ENCODE peak calls at places on chromosomes 6 and 20, in eight cellular contexts. One of them, this sample, is unnamed.

GRCh38 chr6:133608620-133609019 is 280.3 kb upstream of the TCF21 start:
- DNase-seq in H9: no peak
- DNase-seq in breast epithelium: no peak
- DNase-seq in esophagus squamous epithelium: no peak
- DNase-seq in A549: no peak
- DNase-seq in colonic mucosa: no peak
- DNase-seq in psoas muscle: no peak
- DNase-seq in lower lobe of right lung: no peak
- DNase-seq in this sample: no peak

GRCh38 chr6:99422912-99423311 is 2.2 kb downstream of the PNISR start:
- DNase-seq in H9: no peak
- DNase-seq in breast epithelium: no peak
- DNase-seq in esophagus squamous epithelium: no peak
- DNase-seq in A549: no peak
- DNase-seq in colonic mucosa: no peak
- DNase-seq in psoas muscle: no peak
- DNase-seq in lower lobe of right lung: no peak
- DNase-seq in this sample: no peak

GRCh38 chr6:116070990-116071389 is 10.3 kb upstream of the FRK start:
- DNase-seq in H9: no peak
- DNase-seq in breast epithelium: no peak
- DNase-seq in esophagus squamous epithelium: no peak
- DNase-seq in A549: no peak
- DNase-seq in colonic mucosa: no peak
- DNase-seq in psoas muscle: no peak
- DNase-seq in lower lobe of right lung: no peak
- DNase-seq in this sample: no peak

GRCh38 chr6:16007146-16007545 is 121.7 kb upstream of the MYLIP start:
- DNase-seq in H9: no peak
- DNase-seq in breast epithelium: no peak
- DNase-seq in esophagus squamous epithelium: no peak
- DNase-seq in A549: no peak
- DNase-seq in colonic mucosa: no peak
- DNase-seq in psoas muscle: no peak
- DNase-seq in lower lobe of right lung: no peak
- DNase-seq in this sample: no peak

GRCh38 chr6:79544939-79545450 is 7.8 kb upstream of the LCA5 start:
- DNase-seq in H9: peak; percentile 95
- DNase-seq in breast epithelium: peak; percentile 84
- DNase-seq in esophagus squamous epithelium: no peak
- DNase-seq in A549: peak; percentile 90
- DNase-seq in colonic mucosa: peak; percentile 65
- DNase-seq in psoas muscle: peak; percentile 65
- DNase-seq in lower lobe of right lung: peak; percentile 67
- DNase-seq in this sample: peak; percentile 67

GRCh38 chr20:11168026-11168425 is 494.2 kb upstream of the JAG1 start:
- DNase-seq in H9: no peak
- DNase-seq in breast epithelium: no peak
- DNase-seq in esophagus squamous epithelium: no peak
- DNase-seq in A549: no peak
- DNase-seq in colonic mucosa: no peak
- DNase-seq in psoas muscle: no peak
- DNase-seq in lower lobe of right lung: no peak
- DNase-seq in this sample: no peak

GRCh38 chr20:61125536-61126180 is 126.4 kb upstream of the CDH4 start:
- DNase-seq in H9: no peak
- DNase-seq in breast epithelium: no peak
- DNase-seq in esophagus squamous epithelium: no peak
- DNase-seq in A549: no peak
- DNase-seq in colonic mucosa: no peak
- DNase-seq in psoas muscle: no peak
- DNase-seq in lower lobe of right lung: no peak
- DNase-seq in this sample: no peak

GRCh38 chr6:22657341-22657985 is 88.1 kb downstream of the HDGFL1 start:
- DNase-seq in H9: no peak
- DNase-seq in breast epithelium: peak; percentile 48
- DNase-seq in esophagus squamous epithelium: no peak
- DNase-seq in A549: no peak
- DNase-seq in colonic mucosa: no peak
- DNase-seq in psoas muscle: no peak
- DNase-seq in lower lobe of right lung: no peak
- DNase-seq in this sample: no peak

GRCh38 chr6:62808575-62809293 is 402.5 kb upstream of the FKBP1C start:
- DNase-seq in H9: no peak
- DNase-seq in breast epithelium: no peak
- DNase-seq in esophagus squamous epithelium: no peak
- DNase-seq in A549: no peak
- DNase-seq in colonic mucosa: peak; percentile 36
- DNase-seq in psoas muscle: no peak
- DNase-seq in lower lobe of right lung: no peak
- DNase-seq in this sample: no peak

GRCh38 chr6:16477367-16478149 is 239.2 kb downstream of the GMPR start:
- DNase-seq in H9: no peak
- DNase-seq in breast epithelium: no peak
- DNase-seq in esophagus squamous epithelium: no peak
- DNase-seq in A549: no peak
- DNase-seq in colonic mucosa: no peak
- DNase-seq in psoas muscle: peak; percentile 30
- DNase-seq in lower lobe of right lung: peak; percentile 56
- DNase-seq in this sample: peak; percentile 73

GRCh38 chr20:2299301-2299700 is 3.5 kb downstream of the TGM3 start:
- DNase-seq in H9: no peak
- DNase-seq in breast epithelium: no peak
- DNase-seq in esophagus squamous epithelium: no peak
- DNase-seq in A549: no peak
- DNase-seq in colonic mucosa: peak; percentile 83
- DNase-seq in psoas muscle: peak; percentile 47
- DNase-seq in lower lobe of right lung: peak; percentile 87
- DNase-seq in this sample: peak; percentile 85

GRCh38 chr20:36745927-36746659 is at the start of gene NDRG3:
- DNase-seq in H9: peak; percentile 97
- DNase-seq in breast epithelium: peak; percentile 89
- DNase-seq in esophagus squamous epithelium: peak; percentile 63
- DNase-seq in A549: peak; percentile 96
- DNase-seq in colonic mucosa: peak; percentile 92
- DNase-seq in psoas muscle: peak; percentile 95
- DNase-seq in lower lobe of right lung: peak; percentile 97
- DNase-seq in this sample: peak; percentile 95

GRCh38 chr6:137015943-137016342 is 28.8 kb downstream of the IL20RA start:
- DNase-seq in H9: no peak
- DNase-seq in breast epithelium: no peak
- DNase-seq in esophagus squamous epithelium: no peak
- DNase-seq in A549: no peak
- DNase-seq in colonic mucosa: no peak
- DNase-seq in psoas muscle: no peak
- DNase-seq in lower lobe of right lung: no peak
- DNase-seq in this sample: no peak

GRCh38 chr6:137013738-137014602 is 30.8 kb downstream of the IL20RA start:
- DNase-seq in H9: no peak
- DNase-seq in breast epithelium: peak; percentile 34
- DNase-seq in esophagus squamous epithelium: no peak
- DNase-seq in A549: peak; percentile 30
- DNase-seq in colonic mucosa: no peak
- DNase-seq in psoas muscle: no peak
- DNase-seq in lower lobe of right lung: no peak
- DNase-seq in this sample: no peak

GRCh38 chr6:137010138-137010718 is 34.5 kb downstream of the IL20RA start:
- DNase-seq in H9: no peak
- DNase-seq in breast epithelium: no peak
- DNase-seq in esophagus squamous epithelium: no peak
- DNase-seq in A549: no peak
- DNase-seq in colonic mucosa: no peak
- DNase-seq in psoas muscle: no peak
- DNase-seq in lower lobe of right lung: no peak
- DNase-seq in this sample: no peak

GRCh38 chr6:137011406-137011805 is 33.4 kb downstream of the IL20RA start:
- DNase-seq in H9: no peak
- DNase-seq in breast epithelium: no peak
- DNase-seq in esophagus squamous epithelium: no peak
- DNase-seq in A549: no peak
- DNase-seq in colonic mucosa: no peak
- DNase-seq in psoas muscle: no peak
- DNase-seq in lower lobe of right lung: no peak
- DNase-seq in this sample: no peak

GRCh38 chr6:137013031-137013430 is 31.7 kb downstream of the IL20RA start:
- DNase-seq in H9: no peak
- DNase-seq in breast epithelium: no peak
- DNase-seq in esophagus squamous epithelium: no peak
- DNase-seq in A549: no peak
- DNase-seq in colonic mucosa: no peak
- DNase-seq in psoas muscle: no peak
- DNase-seq in lower lobe of right lung: no peak
- DNase-seq in this sample: no peak
- TF ChIP-seq CTCF in H9: no peak
- TF ChIP-seq CTCF in breast epithelium: no peak
- TF ChIP-seq CTCF in esophagus squamous epithelium: no peak
- TF ChIP-seq CTCF in A549: no peak
- TF ChIP-seq CTCF in colonic mucosa: no peak
- TF ChIP-seq CTCF in psoas muscle: no peak
- TF ChIP-seq CTCF in lower lobe of right lung: no peak
- TF ChIP-seq CTCF in this sample: no peak

DNA sequence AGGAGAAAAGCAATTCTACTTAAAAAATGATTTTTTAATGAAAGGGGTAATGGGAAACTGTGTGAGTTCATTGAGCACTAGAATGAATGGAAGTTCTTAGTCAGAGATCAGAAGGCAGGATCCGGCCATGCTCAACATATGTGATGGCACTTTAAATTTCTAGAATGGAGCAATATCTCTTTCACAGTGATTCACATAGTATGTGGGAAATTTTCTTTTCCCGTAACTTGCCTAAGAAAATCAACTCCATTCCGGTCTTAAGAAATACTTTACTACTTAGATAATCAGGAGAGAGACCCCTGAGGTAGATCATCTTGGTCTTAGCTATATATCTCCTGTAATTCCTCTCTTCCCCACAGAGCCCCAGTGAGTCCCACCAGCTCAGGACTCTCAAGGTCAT is 131.8 kb downstream of the SCML4 start:
- DNase-seq in H9: no peak
- DNase-seq in breast epithelium: no peak
- DNase-seq in esophagus squamous epithelium: no peak
- DNase-seq in A549: no peak
- DNase-seq in colonic mucosa: no peak
- DNase-seq in psoas muscle: no peak
- DNase-seq in lower lobe of right lung: no peak
- DNase-seq in this sample: no peak
- H3K4me1 ChIP-seq in H9: no peaks in the 10 kb centered on the region
- H3K4me1 ChIP-seq in breast epithelium: no peaks in the 10 kb centered on the region
- H3K4me1 ChIP-seq in esophagus squamous epithelium: peaks cover 5% of the 10 kb centered on the region
- H3K4me1 ChIP-seq in A549: no peaks in the 10 kb centered on the region
- H3K4me1 ChIP-seq in colonic mucosa: no peaks in the 10 kb centered on the region
- H3K4me1 ChIP-seq in psoas muscle: no peaks in the 10 kb centered on the region
- H3K4me1 ChIP-seq in lower lobe of right lung: no peaks in the 10 kb centered on the region
- H3K4me1 ChIP-seq in this sample: no peaks in the 10 kb centered on the region

GRCh38 chr6:159169193-159169555 is at the start of gene FNDC1:
- DNase-seq in H9: peak; percentile 48
- DNase-seq in breast epithelium: no peak
- DNase-seq in esophagus squamous epithelium: no peak
- DNase-seq in A549: peak; percentile 44
- DNase-seq in colonic mucosa: peak; percentile 37
- DNase-seq in psoas muscle: peak; percentile 59
- DNase-seq in lower lobe of right lung: peak; percentile 61
- DNase-seq in this sample: peak; percentile 86
- TF ChIP-seq CTCF in H9: no peak
- TF ChIP-seq CTCF in breast epithelium: no peak
- TF ChIP-seq CTCF in esophagus squamous epithelium: no peak
- TF ChIP-seq CTCF in A549: peak; percentile 70
- TF ChIP-seq CTCF in colonic mucosa: no peak
- TF ChIP-seq CTCF in psoas muscle: peak; percentile 28
- TF ChIP-seq CTCF in lower lobe of right lung: no peak
- TF ChIP-seq CTCF in this sample: peak; percentile 6

DNA sequence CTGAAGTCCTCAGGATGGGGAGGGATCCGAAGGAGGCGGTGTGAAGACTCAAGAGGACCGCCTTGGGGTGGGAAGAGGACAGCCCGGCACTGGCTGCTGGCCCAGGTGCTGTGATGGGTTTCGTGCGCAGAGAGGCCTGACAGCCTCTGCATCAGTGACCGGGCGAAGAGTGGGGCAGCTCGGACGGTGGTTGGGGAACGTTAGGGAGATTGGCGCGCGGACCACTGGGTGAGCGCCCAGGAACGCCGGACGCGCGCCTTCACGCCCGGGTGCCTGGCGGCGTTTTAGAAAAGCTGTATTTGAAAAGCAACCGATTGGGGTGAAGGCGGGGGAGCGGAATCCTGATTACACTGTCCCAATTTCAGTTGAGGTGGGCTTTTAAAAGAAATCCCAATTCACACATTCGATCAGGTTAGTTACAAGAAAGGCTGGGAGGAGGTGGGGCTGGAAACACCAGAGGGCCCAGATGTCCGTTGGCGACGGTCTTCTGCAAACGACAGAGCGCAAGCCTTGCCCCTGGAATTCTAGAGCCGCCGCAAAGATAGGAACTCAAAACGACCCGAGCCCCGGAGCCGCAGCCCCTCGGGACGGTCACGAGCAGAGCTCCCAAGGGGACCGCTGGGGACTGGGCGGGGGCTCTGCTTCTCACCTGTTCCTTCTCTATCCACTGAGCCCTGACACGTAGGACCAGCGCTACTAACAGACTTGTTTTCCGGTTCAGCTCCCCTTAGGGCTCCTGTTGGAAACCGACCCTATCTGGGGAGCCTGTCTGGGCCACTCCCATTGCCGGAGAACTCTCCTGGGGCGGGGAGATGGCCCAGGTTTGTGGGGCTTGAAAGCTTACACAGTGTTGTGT is 8.5 kb upstream of the TRIM40 start:
- DNase-seq in H9: peak; percentile 73
- DNase-seq in breast epithelium: no peak
- DNase-seq in esophagus squamous epithelium: no peak
- DNase-seq in A549: no peak
- DNase-seq in colonic mucosa: peak; percentile 19
- DNase-seq in psoas muscle: no peak
- DNase-seq in lower lobe of right lung: no peak
- DNase-seq in this sample: no peak
- H3K4me1 ChIP-seq in H9: no peaks in the 10 kb centered on the region
- H3K4me1 ChIP-seq in breast epithelium: no peaks in the 10 kb centered on the region
- H3K4me1 ChIP-seq in esophagus squamous epithelium: peaks cover 28% of the 10 kb centered on the region
- H3K4me1 ChIP-seq in A549: peaks cover 26% of the 10 kb centered on the region
- H3K4me1 ChIP-seq in colonic mucosa: peaks cover 6% of the 10 kb centered on the region
- H3K4me1 ChIP-seq in psoas muscle: peaks cover 5% of the 10 kb centered on the region
- H3K4me1 ChIP-seq in lower lobe of right lung: peaks cover 21% of the 10 kb centered on the region
- H3K4me1 ChIP-seq in this sample: peaks cover 12% of the 10 kb centered on the region

DNA sequence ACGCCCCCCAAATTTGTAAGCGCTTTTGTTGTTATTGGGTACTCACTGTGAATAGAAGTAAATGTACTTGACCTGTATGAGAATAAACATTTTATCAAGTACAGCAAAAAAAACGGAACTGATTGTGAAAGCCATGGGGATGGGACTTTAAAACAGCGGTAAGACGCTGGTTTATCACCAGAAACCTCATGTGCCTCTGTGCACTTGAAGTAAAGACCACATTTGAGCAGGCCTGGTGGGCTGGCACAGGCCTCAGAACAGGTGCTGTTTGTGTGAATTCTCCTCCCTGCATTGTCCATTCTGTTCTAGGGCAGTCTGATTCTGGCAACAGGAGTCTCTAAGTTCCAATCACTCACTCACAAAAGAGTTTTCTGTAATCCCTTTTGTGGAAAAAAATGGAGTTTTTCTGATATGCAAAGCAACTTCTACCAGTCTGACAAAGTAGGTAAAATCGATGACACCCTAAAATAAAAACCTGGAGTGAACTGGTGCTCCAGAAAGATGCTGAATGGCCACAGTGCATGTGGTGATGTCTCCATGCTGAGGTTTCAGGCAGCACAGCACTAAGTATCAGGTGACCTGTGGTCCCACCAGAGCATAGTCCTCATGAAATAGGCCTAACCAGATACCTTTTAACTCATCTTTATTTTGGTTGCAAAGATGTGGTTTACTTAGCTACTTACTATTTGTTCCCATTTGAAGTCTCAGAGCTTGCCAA is 53.9 kb downstream of the STX7 start:
- DNase-seq in H9: no peak
- DNase-seq in breast epithelium: no peak
- DNase-seq in esophagus squamous epithelium: no peak
- DNase-seq in A549: no peak
- DNase-seq in colonic mucosa: no peak
- DNase-seq in psoas muscle: no peak
- DNase-seq in lower lobe of right lung: no peak
- DNase-seq in this sample: no peak
- TF ChIP-seq CTCF in H9: no peak
- TF ChIP-seq CTCF in breast epithelium: no peak
- TF ChIP-seq CTCF in esophagus squamous epithelium: no peak
- TF ChIP-seq CTCF in A549: no peak
- TF ChIP-seq CTCF in colonic mucosa: no peak
- TF ChIP-seq CTCF in psoas muscle: no peak
- TF ChIP-seq CTCF in lower lobe of right lung: no peak
- TF ChIP-seq CTCF in this sample: no peak